ENCODE peak calls at places on chromosomes 1 and 21, in seven cellular contexts. R is CD8-positive, alpha-beta memory T cell; T is AG04450; N is heart left ventricle; V is body of pancreas; L is osteoblast; A is neuronal stem cell. E is an unnamed sample.

GRCh38 chr21:9737871-9738520 is 783.4 kb upstream of the TPTE start:
- DNase-seq in R (no peak), T (no peak), N (no peak), V (no peak), L (no peak), A (no peak), E (no peak)

GRCh38 chr1:68347415-68347814 is 102.3 kb downstream of the RPE65 start:
- DNase-seq in R (no peak), T (no peak), N (no peak), V (no peak), L (no peak), A (no peak), E (peak; percentile 82)

GRCh38 chr1:48610628-48611542 is 138.9 kb upstream of the SPATA6 start:
- DNase-seq in R (no peak), T (no peak), N (peak; percentile 67), V (no peak), L (no peak), A (no peak), E (no peak)

GRCh38 chr21:33126569-33126968 is 56.6 kb downstream of the OLIG1 start:
- DNase-seq in R (no peak), T (no peak), N (no peak), V (no peak), L (no peak), A (no peak), E (no peak)

GRCh38 chr1:11069233-11069950 is 9.6 kb upstream of the SRM start:
- DNase-seq in R (no peak), T (no peak), N (no peak), V (peak; percentile 7), L (peak; percentile 62), A (no peak), E (no peak)

GRCh38 chr1:212754715-212755114 is 36.9 kb downstream of the NSL1 start:
- DNase-seq in R (no peak), T (no peak), N (no peak), V (no peak), L (no peak), A (no peak), E (no peak)

GRCh38 chr21:25457411-25457810 is 149.9 kb downstream of the MRPL39 start:
- DNase-seq in R (peak; percentile 18), T (peak; percentile 13), N (no peak), V (no peak), L (peak; percentile 42), A (no peak), E (peak; percentile 12)

GRCh38 chr1:156709743-156710489 is 4.5 kb upstream of the CRABP2 start:
- DNase-seq in R (no peak), T (no peak), N (peak; percentile 4), V (peak; percentile 42), L (peak; percentile 97), A (no peak), E (no peak)

GRCh38 chr21:14523234-14523633 is 22.9 kb downstream of the SAMSN1 start:
- DNase-seq in R (no peak), T (no peak), N (no peak), V (no peak), L (no peak), A (no peak), E (peak; percentile 43)

GRCh38 chr1:153626929-153627796 is at the start of gene S100A13:
- DNase-seq in R (no peak), T (peak; percentile 92), N (peak; percentile 88), V (peak; percentile 78), L (peak; percentile 95), A (peak; percentile 90), E (no peak)

GRCh38 chr1:210496063-210496462 is 167.4 kb downstream of the HHAT start:
- DNase-seq in R (no peak), T (peak; percentile 61), N (no peak), V (no peak), L (peak; percentile 82), A (no peak), E (no peak)

GRCh38 chr21:26437326-26438009 is 135.6 kb downstream of the CYYR1 start:
- DNase-seq in R (no peak), T (no peak), N (no peak), V (no peak), L (peak; percentile 17), A (no peak), E (no peak)

GRCh38 chr1:230002164-230002803 is 64.8 kb upstream of the GALNT2 start:
- DNase-seq in R (no peak), T (no peak), N (no peak), V (no peak), L (no peak), A (no peak), E (no peak)

GRCh38 chr1:53728196-53728595 is 10.8 kb downstream of the GLIS1 start:
- DNase-seq in R (no peak), T (no peak), N (no peak), V (no peak), L (no peak), A (no peak), E (no peak)

GRCh38 chr1:81174052-81174451 is 626.7 kb upstream of the ADGRL2 start:
- DNase-seq in R (no peak), T (no peak), N (no peak), V (no peak), L (no peak), A (no peak), E (no peak)

GRCh38 chr1:81170721-81171120 is 630.0 kb upstream of the ADGRL2 start:
- DNase-seq in R (no peak), T (no peak), N (no peak), V (no peak), L (no peak), A (no peak), E (no peak)

GRCh38 chr1:81174811-81175476 is 625.8 kb upstream of the ADGRL2 start:
- DNase-seq in R (no peak), T (no peak), N (no peak), V (no peak), L (no peak), A (no peak), E (no peak)

DNA sequence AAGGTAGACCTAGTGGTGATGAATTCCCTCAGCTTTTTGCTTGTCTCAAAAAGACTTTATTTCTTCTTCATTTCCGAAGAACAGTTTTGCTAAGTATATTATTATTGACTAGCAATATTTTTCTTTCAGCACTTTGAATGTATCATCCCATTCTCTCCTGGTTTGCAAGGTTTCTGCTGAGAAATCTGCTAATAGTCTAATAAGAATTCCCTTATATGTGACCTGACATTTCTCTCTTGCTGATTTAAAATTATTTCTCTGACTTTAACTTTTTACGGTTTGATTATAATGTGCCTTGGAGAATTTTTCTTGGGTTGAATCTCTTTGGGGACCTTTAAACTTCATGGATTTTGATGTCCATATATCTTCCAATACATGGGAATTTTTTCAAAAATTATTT is 628.3 kb upstream of the ADGRL2 start:
- DNase-seq in R (no peak), T (no peak), N (no peak), V (no peak), L (no peak), A (no peak), E (no peak)
- H3K4me3 ChIP-seq in R (no peak overlapping the region), T (no peak overlapping the region), N (no peak overlapping the region), V (no peak overlapping the region), L (no peak overlapping the region), A (no peak overlapping the region), E (no peak overlapping the region)

GRCh38 chr1:27031235-27032118 is 18.8 kb upstream of the TENT5B start:
- DNase-seq in R (no peak), T (peak; percentile 34), N (peak; percentile 91), V (peak; percentile 84), L (peak; percentile 93), A (no peak), E (no peak)
- H3K27ac ChIP-seq in R (no peak overlapping the region), T (peak overlapping the region; percentile 31), N (peak overlapping the region; percentile 79), V (peak overlapping the region; percentile 83), L (peak overlapping the region; percentile 11), A (no peak overlapping the region), E (no peak overlapping the region)

GRCh38 chr21:44379991-44380865 is 26.8 kb downstream of the TRPM2 start:
- DNase-seq in R (no peak), T (no peak), N (no peak), V (no peak), L (peak; percentile 52), A (no peak), E (no peak)

GRCh38 chr21:44377201-44377921 is 23.9 kb downstream of the TRPM2 start:
- DNase-seq in R (no peak), T (no peak), N (no peak), V (no peak), L (peak; percentile 70), A (no peak), E (no peak)

GRCh38 chr21:44377922-44378645 is 24.7 kb downstream of the TRPM2 start:
- DNase-seq in R (no peak), T (no peak), N (no peak), V (no peak), L (peak; percentile 72), A (no peak), E (no peak)

GRCh38 chr21:44380876-44381275 is 27.5 kb downstream of the TRPM2 start:
- DNase-seq in R (no peak), T (no peak), N (no peak), V (no peak), L (peak; percentile 66), A (no peak), E (no peak)

DNA sequence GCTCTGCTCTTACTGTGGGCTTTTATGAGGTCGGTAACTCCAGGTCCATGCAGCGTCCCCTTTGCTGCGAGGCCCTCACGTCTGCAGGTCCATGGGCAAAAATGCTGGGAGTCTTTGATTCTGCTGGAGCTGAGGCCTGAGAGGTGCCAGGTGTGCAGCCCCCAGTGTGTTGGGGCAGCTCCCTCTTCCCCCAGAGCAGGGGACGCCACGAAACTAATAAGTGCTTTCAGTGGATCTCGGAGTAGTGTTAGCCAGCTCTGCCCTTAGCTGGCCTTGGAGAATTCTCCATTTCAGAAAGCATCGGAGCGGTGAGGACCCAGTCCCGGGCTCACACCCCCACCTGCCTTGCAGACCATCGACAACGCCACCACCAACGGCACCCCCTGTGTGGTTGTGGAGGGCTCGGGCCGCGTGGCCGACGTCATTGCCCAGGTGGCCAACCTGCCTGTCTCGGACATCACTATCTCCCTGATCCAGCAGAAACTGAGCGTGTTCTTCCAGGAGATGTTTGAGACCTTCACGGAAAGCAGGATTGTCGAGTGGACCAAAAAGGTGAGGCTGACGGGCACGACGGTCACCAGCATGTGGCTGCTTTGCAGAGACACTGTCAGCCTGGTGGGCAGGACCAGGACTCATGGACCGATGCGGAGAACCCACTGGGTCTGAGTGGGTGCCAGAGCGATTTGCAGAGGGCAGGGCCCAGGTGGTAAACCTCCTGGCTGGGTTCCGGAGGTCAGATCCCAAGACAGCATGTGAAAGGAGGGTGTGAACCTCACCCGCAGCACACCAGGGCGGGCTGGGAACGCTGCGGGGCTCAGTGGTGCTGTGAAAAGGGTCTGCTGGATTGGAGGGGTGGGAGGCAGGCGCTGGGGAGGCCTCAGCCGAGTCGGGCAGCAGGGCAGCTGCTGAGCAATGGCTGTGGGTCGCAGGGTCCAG is 25.5 kb downstream of the TRPM2 start:
- DNase-seq in R (no peak), T (no peak), N (no peak), V (no peak), L (peak; percentile 54), A (no peak), E (no peak)
- H3K4me3 ChIP-seq in R (no peak overlapping the region), T (no peak overlapping the region), N (no peak overlapping the region), V (no peak overlapping the region), L (no peak overlapping the region), A (no peak overlapping the region), E (no peak overlapping the region)

DNA sequence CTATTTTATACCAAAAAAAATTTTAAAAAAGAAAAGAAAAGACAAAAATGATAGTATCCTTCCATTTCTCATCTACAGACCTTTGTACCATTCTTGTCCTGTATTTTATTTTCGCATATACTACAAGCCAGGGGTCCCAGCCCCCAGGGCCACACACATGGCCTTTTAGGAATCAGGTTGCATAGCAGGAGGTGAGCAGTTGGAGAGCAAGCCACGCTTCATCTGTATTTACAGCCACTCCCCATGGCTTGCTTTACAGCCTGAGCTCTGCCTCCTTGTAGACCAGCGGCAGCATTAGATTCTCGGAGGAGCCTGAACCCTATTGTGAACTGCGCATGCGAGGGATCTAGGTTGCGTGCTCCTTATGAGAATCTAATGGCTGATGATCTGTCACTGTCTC is 39.8 kb downstream of the RASSF5 start:
- DNase-seq in R (no peak), T (no peak), N (no peak), V (no peak), L (no peak), A (no peak), E (no peak)
- H3K27ac ChIP-seq in R (no peak overlapping the region), T (no peak overlapping the region), N (no peak overlapping the region), V (no peak overlapping the region), L (no peak overlapping the region), A (no peak overlapping the region), E (no peak overlapping the region)

E was measured in HL-60.